ENCODE peak calls at places on chromosome 2, in five cellular contexts. V is NCI-H774, W is AG08396, R is lower lobe of right lung, D is activated T-cell treated with anti-CD3 and anti-CD28 coated beads for 1 hour. X is an unnamed sample.

GRCh38 chr2:20930928-20931327 is 108.0 kb upstream of the LDAH start:
- DNase-seq in R (no peak), V (no peak), D (no peak), W (peak), X (no peak)

GRCh38 chr2:54627973-54628372 is 95.5 kb upstream of the EML6 start:
- DNase-seq in D (no peak), W (no peak), R (no peak), V (no peak), X (no peak)

GRCh38 chr2:44833123-44834069 is 108.1 kb upstream of the SIX3 start:
- DNase-seq in W (no peak), R (no peak), D (no peak), V (no peak), X (no peak)

GRCh38 chr2:9423922-9424272 is 443 bp downstream of the CPSF3 start:
- DNase-seq in D (no peak), W (no peak), R (no peak), V (no peak), X (peak)

GRCh38 chr2:55009277-55010055 is 40.8 kb downstream of the RTN4 start:
- DNase-seq in V (no peak), W (no peak), D (no peak), R (no peak), X (no peak)

GRCh38 chr2:205758051-205758450 is 75.8 kb downstream of the NRP2 start:
- DNase-seq in R (no peak), W (peak), D (no peak), V (no peak), X (no peak)

GRCh38 chr2:5521462-5521861 is 170.7 kb upstream of the SOX11 start:
- DNase-seq in D (no peak), R (no peak), V (no peak), W (no peak), X (no peak)

GRCh38 chr2:107808986-107809385 is 17.7 kb upstream of the RGPD4 start:
- DNase-seq in V (peak), W (no peak), R (no peak), D (no peak), X (no peak)

GRCh38 chr2:69989422-69990128 is 28.1 kb upstream of the ASPRV1 start:
- DNase-seq in V (no peak), D (no peak), R (no peak), W (no peak), X (no peak)